ENCODE peak calls at places on chromosome 9, in four cellular contexts. C is uterus, F is AG04450, V is Panc1. Z is an unnamed sample.

GRCh38 chr9:97803167-97804058 is 49.6 kb upstream of the FOXE1 start:
- DNase-seq in C (peak; percentile 20), F (no peak), V (no peak), Z (no peak)

GRCh38 chr9:5947912-5948311 is 57.2 kb downstream of the MLANA start:
- DNase-seq in C (no peak), F (no peak), V (no peak), Z (no peak)

GRCh38 chr9:135601988-135602387 is 37.4 kb downstream of the GLT6D1 start:
- DNase-seq in C (no peak), F (no peak), V (no peak), Z (no peak)

GRCh38 chr9:34976441-34976840 is 13.1 kb upstream of the DNAJB5 start:
- DNase-seq in C (no peak), F (no peak), V (no peak), Z (no peak)

GRCh38 chr9:23630488-23630887 is 195.6 kb downstream of the ELAVL2 start:
- DNase-seq in C (no peak), F (no peak), V (no peak), Z (no peak)

GRCh38 chr9:88438819-88439218 is 50.6 kb downstream of the SPIN1 start:
- DNase-seq in C (no peak), F (no peak), V (no peak), Z (no peak)

GRCh38 chr9:4866239-4866969 is 73.7 kb downstream of the RCL1 start:
- DNase-seq in C (no peak), F (no peak), V (no peak), Z (no peak)

GRCh38 chr9:99485461-99485860 is 263.4 kb downstream of the SEC61B start:
- DNase-seq in C (no peak), F (no peak), V (no peak), Z (no peak)

GRCh38 chr9:530681-531080 is 310.8 kb upstream of the DMRT1 start:
- DNase-seq in C (no peak), F (no peak), V (no peak), Z (no peak)

GRCh38 chr9:99825158-99826046 is 3.7 kb downstream of the NR4A3 start:
- DNase-seq in C (no peak), F (no peak), V (no peak), Z (no peak)

GRCh38 chr9:8391566-8391965 is 592.0 kb upstream of the DMAC1 start:
- DNase-seq in C (no peak), F (no peak), V (no peak), Z (no peak)

GRCh38 chr9:114450181-114450580 is 55.1 kb downstream of the WHRN start:
- DNase-seq in C (no peak), F (no peak), V (no peak), Z (no peak)

GRCh38 chr9:133763272-133764183 is 25.4 kb upstream of the SARDH start:
- DNase-seq in C (no peak), F (no peak), V (no peak), Z (no peak)

GRCh38 chr9:98807070-98807810 is at the start of gene GALNT12:
- DNase-seq in C (no peak), F (no peak), V (no peak), Z (no peak)

GRCh38 chr9:110844121-110844520 is 175.5 kb downstream of the MUSK start:
- DNase-seq in C (no peak), F (no peak), V (no peak), Z (no peak)

GRCh38 chr9:105065119-105066088 is 137.4 kb upstream of the ABCA1 start:
- DNase-seq in C (no peak), F (no peak), V (no peak), Z (no peak)

GRCh38 chr9:84239341-84239740 is 101.2 kb downstream of the SLC28A3 start:
- DNase-seq in C (no peak), F (no peak), V (no peak), Z (no peak)

GRCh38 chr9:134374301-134375010 is 48.2 kb downstream of the RXRA start:
- DNase-seq in C (no peak), F (no peak), V (no peak), Z (no peak)

GRCh38 chr9:76431601-76432000 is 27.4 kb upstream of the GCNT1 start:
- DNase-seq in C (no peak), F (no peak), V (no peak), Z (no peak)

GRCh38 chr9:124254261-124254682 is 3.5 kb upstream of the NEK6 start:
- DNase-seq in C (no peak), F (no peak), V (no peak), Z (no peak)

GRCh38 chr9:127397722-127398647 is 1.0 kb downstream of the SLC2A8 start:
- DNase-seq in C (peak; percentile 48), F (no peak), V (no peak), Z (no peak)

GRCh38 chr9:135574331-135574730 is 12.8 kb downstream of the PAEP start:
- DNase-seq in C (no peak), F (no peak), V (no peak), Z (no peak)

GRCh38 chr9:114849450-114849849 is 43.6 kb upstream of the TNFSF15 start:
- DNase-seq in C (no peak), F (no peak), V (no peak), Z (no peak)

GRCh38 chr9:134630393-134630790 is 11.2 kb upstream of the COL5A1 start:
- DNase-seq in C (peak; percentile 11), F (no peak), V (no peak), Z (no peak)

GRCh38 chr9:131621551-131622321 is 76.4 kb downstream of the PRRT1B start:
- DNase-seq in C (no peak), F (no peak), V (no peak), Z (no peak)

GRCh38 chr9:25678846-25679360 is 659 bp upstream of the TUSC1 start:
- DNase-seq in C (no peak), F (no peak), V (no peak), Z (no peak)

GRCh38 chr9:72828281-72828731 is 124.5 kb downstream of the ALDH1A1 start:
- DNase-seq in C (no peak), F (no peak), V (no peak), Z (no peak)

GRCh38 chr9:129435272-129435671 is 185.6 kb downstream of the C9orf50 start:
- DNase-seq in C (no peak), F (no peak), V (no peak), Z (no peak)

GRCh38 chr9:129439242-129439641 is 181.7 kb downstream of the C9orf50 start:
- DNase-seq in C (no peak), F (no peak), V (no peak), Z (no peak)

GRCh38 chr9:129435996-129436676 is 184.8 kb downstream of the C9orf50 start:
- DNase-seq in C (no peak), F (no peak), V (no peak), Z (no peak)

GRCh38 chr9:129437626-129438323 is 183.1 kb downstream of the C9orf50 start:
- DNase-seq in C (no peak), F (no peak), V (no peak), Z (no peak)

DNA sequence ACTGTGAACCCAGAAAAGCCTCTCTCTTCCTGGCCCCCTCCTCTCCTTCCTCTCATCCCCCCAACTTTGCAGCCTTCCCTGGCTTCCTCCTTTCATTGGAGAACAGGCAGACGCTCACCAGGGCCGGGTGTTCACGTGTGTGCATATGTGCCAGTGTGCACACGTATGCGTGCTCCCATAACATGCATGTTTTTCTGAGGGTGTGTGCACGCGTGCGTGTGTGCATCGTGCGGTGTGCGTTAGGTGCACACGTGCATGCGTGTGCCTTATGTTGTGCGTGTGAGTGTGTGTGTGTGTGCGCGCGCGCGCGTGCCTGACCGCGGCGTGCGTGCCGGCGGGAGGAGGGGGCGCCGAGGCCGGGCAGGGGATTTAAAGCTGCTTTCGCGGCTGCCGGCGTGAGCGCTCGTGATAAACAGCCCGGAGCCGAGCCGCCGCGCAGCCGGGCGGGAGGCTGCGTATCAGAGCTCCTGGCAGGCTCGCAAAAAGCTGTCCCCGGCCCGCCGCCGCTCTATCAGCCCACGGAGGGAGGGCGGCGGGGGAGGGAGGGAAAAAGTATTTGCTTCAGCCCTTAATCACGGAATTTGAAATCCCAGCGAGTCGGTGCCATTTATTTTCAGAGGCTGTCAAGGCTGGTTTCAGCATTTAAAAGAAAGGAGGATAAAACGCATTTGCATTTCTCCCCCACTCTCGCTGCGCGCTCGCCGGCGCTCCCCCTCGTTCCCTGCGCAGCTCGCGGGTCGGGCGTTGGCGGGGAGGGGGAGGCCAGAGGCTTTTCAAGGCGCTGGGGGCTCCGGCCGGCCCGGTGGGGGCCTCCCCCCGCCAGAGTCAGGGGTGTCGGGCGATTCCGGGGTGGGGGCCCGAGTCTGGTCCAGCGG is 183.9 kb downstream of the C9orf50 start:
- DNase-seq in C (peak; percentile 84), F (no peak), V (no peak), Z (no peak)
- TF ChIP-seq CTCF in C (no peak), F (no peak), V (no peak), Z (no peak)

DNA sequence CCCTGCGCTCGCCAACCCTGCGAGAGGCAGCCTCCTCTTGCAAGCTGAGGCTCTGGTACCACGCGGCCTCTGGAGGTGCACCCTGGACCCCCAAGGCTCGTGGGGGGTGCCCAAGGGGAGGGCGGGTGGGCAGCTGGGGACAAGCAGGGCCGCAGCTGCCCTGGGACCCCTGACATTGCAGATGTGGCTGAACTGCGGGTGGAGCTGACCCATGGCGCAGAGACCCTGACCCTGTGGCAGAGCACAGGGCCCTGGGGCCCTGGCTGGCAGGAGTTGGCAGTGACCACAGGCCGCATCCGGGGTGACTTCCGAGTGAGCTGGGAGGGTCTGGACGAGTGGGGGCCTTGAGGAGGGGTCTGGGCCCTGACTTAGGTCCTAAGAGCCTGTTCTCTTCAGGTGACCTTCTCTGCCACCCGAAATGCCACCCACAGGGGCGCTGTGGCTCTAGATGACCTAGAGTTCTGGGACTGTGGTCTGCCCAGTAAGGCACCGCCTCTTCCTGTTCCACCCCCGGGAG is 1.5 kb downstream of the MAMDC4 start:
- DNase-seq in C (no peak), F (no peak), V (no peak), Z (no peak)
- TF ChIP-seq CTCF in C (no peak), F (no peak), V (no peak), Z (no peak)

DNA sequence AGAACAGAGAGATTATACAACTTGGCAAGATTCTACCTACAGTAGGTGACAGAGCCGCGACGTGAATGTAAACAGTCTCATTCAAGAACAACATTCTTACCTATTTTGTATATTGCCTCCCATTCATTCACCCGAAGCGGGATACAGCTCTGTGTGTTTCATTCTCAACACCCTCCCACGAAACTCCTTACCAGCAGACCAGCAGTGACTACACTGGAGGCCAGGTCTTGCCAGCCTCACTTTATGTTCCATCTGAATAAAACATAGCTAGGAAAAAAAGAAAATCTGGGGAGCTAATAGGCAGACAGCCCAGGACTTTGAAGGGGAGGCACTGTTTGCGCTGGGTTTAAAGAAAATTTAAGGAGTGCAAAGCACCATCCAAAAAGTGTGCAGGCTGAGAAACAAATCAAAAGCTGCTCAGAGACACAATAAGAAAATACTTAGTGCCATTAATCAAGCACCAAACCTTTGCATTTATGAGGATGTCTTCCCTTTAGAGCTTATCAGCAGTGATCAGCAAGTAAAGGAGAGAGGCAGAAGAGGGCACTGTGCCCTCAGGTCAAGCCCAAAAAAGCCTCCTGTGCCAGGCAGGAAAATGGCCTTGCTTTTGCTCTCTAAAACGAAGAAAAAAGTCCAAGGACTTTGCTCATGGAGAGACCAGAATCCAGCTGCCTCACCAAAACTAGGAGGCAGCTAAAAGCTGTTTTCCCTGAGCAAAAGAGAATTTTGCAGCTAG is 295.2 kb downstream of the BNC2 start:
- DNase-seq in C (peak; percentile 57), F (no peak), V (no peak), Z (peak; percentile 10)
- TF ChIP-seq CTCF in C (no peak), F (no peak), V (no peak), Z (peak; percentile 22)

GRCh38 chr9:77939149-77939668 is 92.4 kb downstream of the GNAQ start:
- DNase-seq in C (no peak), F (no peak), V (no peak), Z (no peak)

GRCh38 chr9:77945798-77946197 is 85.8 kb downstream of the GNAQ start:
- DNase-seq in C (no peak), F (no peak), V (no peak), Z (no peak)

GRCh38 chr9:77943053-77943452 is 88.6 kb downstream of the GNAQ start:
- DNase-seq in C (no peak), F (no peak), V (no peak), Z (no peak)

GRCh38 chr9:77946969-77947368 is 84.6 kb downstream of the GNAQ start:
- DNase-seq in C (no peak), F (no peak), V (no peak), Z (no peak)

GRCh38 chr9:77944556-77945261 is 86.9 kb downstream of the GNAQ start:
- DNase-seq in C (no peak), F (no peak), V (no peak), Z (no peak)
- TF ChIP-seq CTCF in C (no peak), F (no peak), V (no peak), Z (no peak)

Z was measured in AG09319.